ENCODE peak calls at places on chromosomes 2 and 18, in five cellular contexts. N is prostate gland; C is HepG2; Y is naive thymus-derived CD4-positive, alpha-beta T cell; L is SJSA1. Z is an unnamed sample.

GRCh38 chr2:44974064-44974715 is 32.7 kb downstream of the SIX3 start:
- DNase-seq in Y (no peak), L (peak), C (peak), N (no peak), Z (peak)

GRCh38 chr2:161199885-161200284 is 39.7 kb downstream of the TANK start:
- DNase-seq in C (no peak), L (no peak), N (no peak), Y (no peak), Z (no peak)

GRCh38 chr2:11438555-11439080 is 27.3 kb downstream of the E2F6 start:
- DNase-seq in L (no peak), Y (no peak), N (no peak), C (no peak), Z (peak)

GRCh38 chr2:53150146-53150545 is 617.5 kb upstream of the CHAC2 start:
- DNase-seq in N (no peak), Y (no peak), C (no peak), L (no peak), Z (no peak)

GRCh38 chr2:165011199-165011598 is 55.9 kb upstream of the SLC38A11 start:
- DNase-seq in C (no peak), N (no peak), Y (no peak), L (no peak), Z (no peak)

GRCh38 chr2:14137643-14138042 is 494.9 kb upstream of the LRATD1 start:
- DNase-seq in N (no peak), C (no peak), Y (no peak), L (no peak), Z (no peak)

GRCh38 chr2:196983934-196984333 is 57.4 kb upstream of the PGAP1 start:
- DNase-seq in Y (no peak), L (no peak), N (no peak), C (no peak), Z (no peak)

GRCh38 chr2:165959371-165959770 is 5.8 kb upstream of the TTC21B start:
- DNase-seq in N (no peak), Y (no peak), L (no peak), C (no peak), Z (no peak)

GRCh38 chr18:79378416-79379250 is 17.1 kb upstream of the NFATC1 start:
- DNase-seq in Y (peak), N (peak), L (peak), C (no peak), Z (no peak)

GRCh38 chr2:146987996-146988395 is 856.8 kb upstream of the ACVR2A start:
- DNase-seq in L (no peak), Y (no peak), C (no peak), N (no peak), Z (no peak)

GRCh38 chr18:37741012-37741586 is 175.5 kb upstream of the CELF4 start:
- DNase-seq in C (no peak), L (no peak), Y (no peak), N (no peak), Z (no peak)

GRCh38 chr2:173161040-173161439 is 85.4 kb downstream of the MAP3K20 start:
- DNase-seq in C (no peak), L (no peak), Y (no peak), N (no peak), Z (no peak)

GRCh38 chr2:227655454-227655853 is 11.2 kb upstream of the SCYGR5 start:
- DNase-seq in N (no peak), Y (no peak), L (peak), C (peak), Z (peak)

GRCh38 chr2:110642360-110642759 is 35.5 kb downstream of the BUB1 start:
- DNase-seq in Y (no peak), N (no peak), L (no peak), C (no peak), Z (no peak)

GRCh38 chr2:209091026-209091425 is 332.8 kb upstream of the MAP2 start:
- DNase-seq in Y (no peak), L (no peak), C (no peak), N (no peak), Z (no peak)

GRCh38 chr2:28754321-28754720 is 2.7 kb downstream of the PPP1CB start:
- DNase-seq in C (no peak), L (peak), Y (no peak), N (no peak), Z (no peak)

GRCh38 chr2:193276988-193277387 is 1082.3 kb upstream of the TMEFF2 start:
- DNase-seq in Y (no peak), N (no peak), L (no peak), C (no peak), Z (no peak)

GRCh38 chr2:193276560-193276959 is 1081.8 kb upstream of the TMEFF2 start:
- DNase-seq in Y (no peak), L (no peak), C (no peak), N (no peak), Z (no peak)

GRCh38 chr2:193279361-193279760 is 1084.6 kb upstream of the TMEFF2 start:
- DNase-seq in N (no peak), L (no peak), C (no peak), Y (no peak), Z (no peak)

GRCh38 chr2:193272011-193272410 is 1077.3 kb upstream of the TMEFF2 start:
- DNase-seq in C (no peak), Y (no peak), L (no peak), N (no peak), Z (no peak)

GRCh38 chr2:193276069-193276468 is 1081.3 kb upstream of the TMEFF2 start:
- DNase-seq in N (no peak), L (no peak), Y (no peak), C (no peak), Z (no peak)
- H3K27ac ChIP-seq in N (no peak), L (no peak), Y (no peak), C (no peak), Z (no peak)

GRCh38 chr2:26765475-26766200 is 1.6 kb downstream of the SLC35F6 start:
- DNase-seq in C (no peak), L (no peak), Y (no peak), N (no peak), Z (no peak)
- H3K27ac ChIP-seq in C (no peak), L (peak), Y (peak), N (peak), Z (no peak)

DNA sequence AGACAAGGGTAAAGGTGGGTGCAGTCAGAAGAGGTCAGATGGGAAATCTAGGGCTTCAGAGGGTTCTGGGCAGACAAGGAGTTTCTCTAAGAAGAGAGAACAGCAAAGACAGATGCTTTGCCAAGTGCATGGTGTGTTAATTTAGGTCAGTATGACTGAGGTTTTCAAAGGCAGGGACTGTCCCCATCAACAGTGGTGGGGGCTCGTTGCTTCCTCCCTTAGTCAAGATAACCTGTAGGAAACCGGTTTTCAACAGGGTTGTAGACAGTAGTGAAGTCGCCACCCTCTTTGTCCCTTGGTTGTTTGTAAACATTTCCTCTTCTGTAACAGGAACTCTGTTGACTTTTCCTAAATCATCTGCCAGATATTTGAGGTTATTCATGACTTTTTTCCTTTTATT is 11.6 kb downstream of the RAB12 start:
- DNase-seq in Y (no peak), N (no peak), L (no peak), C (no peak), Z (no peak)
- H3K27ac ChIP-seq in Y (no peak), N (no peak), L (no peak), C (no peak), Z (no peak)

DNA sequence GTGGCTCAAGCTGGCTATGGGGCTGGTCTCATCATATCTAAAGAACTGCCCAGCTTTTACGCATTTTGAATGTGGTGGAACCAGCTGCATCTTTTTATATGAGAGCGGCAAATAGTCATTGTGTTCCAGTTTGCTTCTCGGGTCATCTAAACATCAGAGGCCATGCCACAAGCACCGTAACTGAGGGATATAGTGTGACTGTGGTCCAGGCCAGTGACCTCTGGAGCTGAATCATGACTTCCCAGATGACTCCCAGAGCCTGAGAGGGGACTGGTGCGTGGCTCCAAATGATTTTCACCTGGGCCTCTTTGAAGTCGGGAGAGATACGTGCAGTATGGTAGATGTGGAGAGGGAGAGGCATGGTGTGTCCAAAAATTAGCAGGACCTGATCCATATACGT is 271.0 kb downstream of the NEDD4L start:
- DNase-seq in C (peak), Y (no peak), L (peak), N (no peak), Z (no peak)
- H3K27ac ChIP-seq in C (peak), Y (no peak), L (peak), N (peak), Z (no peak)

GRCh38 chr2:222972420-222972819 is 79.6 kb upstream of the KCNE4 start:
- DNase-seq in L (no peak), N (no peak), Y (no peak), C (no peak), Z (no peak)

GRCh38 chr2:222973733-222974132 is 78.3 kb upstream of the KCNE4 start:
- DNase-seq in N (no peak), Y (no peak), C (no peak), L (no peak), Z (no peak)

GRCh38 chr2:222976521-222977076 is 75.4 kb upstream of the KCNE4 start:
- DNase-seq in Y (no peak), C (no peak), L (no peak), N (no peak), Z (no peak)

GRCh38 chr2:222969491-222969890 is 82.5 kb upstream of the KCNE4 start:
- DNase-seq in C (no peak), L (no peak), N (no peak), Y (no peak), Z (no peak)

DNA sequence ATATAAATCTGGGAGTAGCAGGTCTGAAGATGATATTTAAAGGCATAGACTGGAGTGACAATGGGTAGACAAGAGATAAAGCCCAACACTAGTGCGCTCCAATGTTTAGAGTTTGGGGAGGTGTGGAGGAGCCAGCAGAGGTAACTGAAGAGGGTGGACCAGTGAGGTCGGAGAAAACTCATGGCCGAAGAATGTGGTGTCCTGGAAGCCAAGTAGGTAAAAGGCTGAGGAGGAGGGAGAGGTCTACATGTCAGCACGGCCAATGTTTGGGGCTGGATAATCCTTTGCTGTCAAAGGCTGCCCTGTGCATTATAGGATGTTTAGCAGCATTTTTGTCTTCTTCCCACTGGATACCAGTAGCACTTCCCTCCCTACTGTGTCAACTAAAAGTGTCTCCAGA is 78.8 kb upstream of the KCNE4 start:
- DNase-seq in N (no peak), Y (no peak), C (no peak), L (no peak), Z (no peak)
- H3K27ac ChIP-seq in N (no peak), Y (no peak), C (no peak), L (no peak), Z (no peak)

DNA sequence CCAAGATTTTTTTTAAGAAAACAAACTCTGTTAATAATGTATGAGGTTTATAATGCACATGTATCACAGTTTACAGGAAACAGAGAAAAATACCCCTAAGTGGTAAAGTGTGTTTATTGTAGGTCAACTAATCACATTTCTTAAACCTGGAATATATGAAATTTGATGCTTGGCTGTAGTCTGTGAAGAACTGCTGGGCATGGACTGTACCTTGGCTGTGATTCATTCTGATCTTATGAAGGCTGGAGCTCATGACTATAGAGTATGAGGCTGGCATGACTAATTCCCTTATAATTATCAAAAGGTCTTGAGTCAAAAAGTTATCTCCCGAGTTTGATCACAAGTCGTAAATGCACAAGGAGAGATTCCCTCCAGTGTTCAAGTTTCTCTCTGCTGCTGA is 134.3 kb upstream of the RND3 start:
- DNase-seq in L (peak), N (no peak), Y (no peak), C (no peak), Z (no peak)
- H3K27ac ChIP-seq in L (no peak), N (no peak), Y (no peak), C (no peak), Z (peak)

DNA sequence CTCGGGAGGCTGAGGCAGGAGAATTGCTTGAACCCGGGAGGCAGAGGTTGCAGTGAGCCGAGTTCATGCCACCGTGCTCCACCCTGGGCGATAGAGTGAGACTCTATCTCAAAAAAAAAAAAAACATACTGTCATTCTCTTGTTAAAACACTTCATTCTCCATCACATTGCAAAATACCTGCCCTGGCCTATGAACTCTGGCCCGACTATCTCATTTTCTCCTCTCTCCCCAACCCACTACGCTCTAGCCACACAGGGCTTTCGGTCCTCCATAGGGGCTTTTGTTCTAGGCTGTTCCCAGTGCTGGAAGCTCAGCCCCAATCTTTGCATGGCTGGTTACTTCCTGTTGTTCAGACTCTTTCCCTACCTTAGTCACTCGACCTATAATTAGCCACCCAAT is 10.3 kb downstream of the CEP76 start:
- DNase-seq in N (no peak), L (no peak), Y (no peak), C (peak), Z (no peak)
- H3K27ac ChIP-seq in N (no peak), L (no peak), Y (no peak), C (peak), Z (no peak)

GRCh38 chr18:46293699-46294300 is 189.6 kb downstream of the HAUS1 start:
- DNase-seq in N (no peak), L (no peak), C (no peak), Y (no peak), Z (no peak)
- H3K27ac ChIP-seq in N (no peak), L (no peak), C (no peak), Y (no peak), Z (no peak)

GRCh38 chr18:31420524-31420923 is 27.0 kb upstream of the DSG3 start:
- DNase-seq in Y (no peak), C (no peak), L (no peak), N (no peak), Z (no peak)

GRCh38 chr18:31417850-31418249 is 29.7 kb upstream of the DSG3 start:
- DNase-seq in C (no peak), L (no peak), N (no peak), Y (no peak), Z (no peak)

GRCh38 chr18:31419457-31419932 is 28.0 kb upstream of the DSG3 start:
- DNase-seq in N (no peak), C (no peak), L (no peak), Y (no peak), Z (no peak)

GRCh38 chr18:31424383-31424988 is 23.1 kb upstream of the DSG3 start:
- DNase-seq in N (no peak), L (peak), C (peak), Y (no peak), Z (peak)

GRCh38 chr18:31420032-31420431 is 27.5 kb upstream of the DSG3 start:
- DNase-seq in N (no peak), C (no peak), Y (no peak), L (no peak), Z (no peak)
- H3K27ac ChIP-seq in N (no peak), C (no peak), Y (no peak), L (no peak), Z (no peak)